ENCODE peak calls at places on chromosome 14, in four cellular contexts. One of them, this sample, is unnamed.

GRCh38 chr14:83559721-83560120 is 1970.2 kb upstream of the FLRT2 start:
- DNase-seq in GM23338: no peak
- DNase-seq in kidney: no peak
- DNase-seq in A549: no peak
- DNase-seq in this sample: no peak

GRCh38 chr14:102440392-102440791 is 69.2 kb downstream of the ANKRD9 start:
- DNase-seq in GM23338: no peak
- DNase-seq in kidney: no peak
- DNase-seq in A549: no peak
- DNase-seq in this sample: no peak

GRCh38 chr14:56782701-56783100 is 27.6 kb downstream of the OTX2 start:
- DNase-seq in GM23338: no peak
- DNase-seq in kidney: no peak
- DNase-seq in A549: no peak
- DNase-seq in this sample: no peak

GRCh38 chr14:104604461-104605449 is at the start of gene TMEM179:
- DNase-seq in GM23338: peak; percentile 86
- DNase-seq in kidney: no peak
- DNase-seq in A549: no peak
- DNase-seq in this sample: no peak

GRCh38 chr14:75452900-75453816 is 25.3 kb downstream of the JDP2 start:
- DNase-seq in GM23338: peak; percentile 97
- DNase-seq in kidney: peak; percentile 95
- DNase-seq in A549: peak; percentile 56
- DNase-seq in this sample: peak; percentile 88

GRCh38 chr14:38904959-38905358 is 198.1 kb downstream of the SEC23A start:
- DNase-seq in GM23338: no peak
- DNase-seq in kidney: no peak
- DNase-seq in A549: no peak
- DNase-seq in this sample: no peak

GRCh38 chr14:69320581-69321365 is 60.8 kb downstream of the GALNT16 start:
- DNase-seq in GM23338: no peak
- DNase-seq in kidney: peak; percentile 28
- DNase-seq in A549: no peak
- DNase-seq in this sample: no peak

GRCh38 chr14:104650057-104650980 is 39.1 kb upstream of the INF2 start:
- DNase-seq in GM23338: peak; percentile 91
- DNase-seq in kidney: peak; percentile 72
- DNase-seq in A549: peak; percentile 82
- DNase-seq in this sample: peak; percentile 52

GRCh38 chr14:45810152-45810872 is 557.3 kb upstream of the MIS18BP1 start:
- DNase-seq in GM23338: peak; percentile 48
- DNase-seq in kidney: no peak
- DNase-seq in A549: no peak
- DNase-seq in this sample: no peak

GRCh38 chr14:98093111-98093510 is 1178.9 kb downstream of the BCL11B start:
- DNase-seq in GM23338: no peak
- DNase-seq in kidney: no peak
- DNase-seq in A549: no peak
- DNase-seq in this sample: no peak

GRCh38 chr14:98368916-98369315 is 903.1 kb downstream of the BCL11B start:
- DNase-seq in GM23338: no peak
- DNase-seq in kidney: no peak
- DNase-seq in A549: no peak
- DNase-seq in this sample: no peak

GRCh38 chr14:53180272-53181221 is 27.4 kb upstream of the DDHD1 start:
- DNase-seq in GM23338: peak; percentile 96
- DNase-seq in kidney: no peak
- DNase-seq in A549: no peak
- DNase-seq in this sample: peak; percentile 22
- TF ChIP-seq CTCF in GM23338: peak; percentile 64
- TF ChIP-seq CTCF in kidney: no peak
- TF ChIP-seq CTCF in A549: no peak
- TF ChIP-seq CTCF in this sample: peak; percentile 11

GRCh38 chr14:77040995-77041744 is 12.7 kb upstream of the IRF2BPL start:
- DNase-seq in GM23338: peak; percentile 54
- DNase-seq in kidney: peak; percentile 46
- DNase-seq in A549: no peak
- DNase-seq in this sample: no peak
- H3K4me3 ChIP-seq in GM23338: peak overlapping the region; percentile 69
- H3K4me3 ChIP-seq in kidney: no peak overlapping the region
- H3K4me3 ChIP-seq in A549: peak overlapping the region; percentile 22
- H3K4me3 ChIP-seq in this sample: peak overlapping the region; percentile 13

DNA sequence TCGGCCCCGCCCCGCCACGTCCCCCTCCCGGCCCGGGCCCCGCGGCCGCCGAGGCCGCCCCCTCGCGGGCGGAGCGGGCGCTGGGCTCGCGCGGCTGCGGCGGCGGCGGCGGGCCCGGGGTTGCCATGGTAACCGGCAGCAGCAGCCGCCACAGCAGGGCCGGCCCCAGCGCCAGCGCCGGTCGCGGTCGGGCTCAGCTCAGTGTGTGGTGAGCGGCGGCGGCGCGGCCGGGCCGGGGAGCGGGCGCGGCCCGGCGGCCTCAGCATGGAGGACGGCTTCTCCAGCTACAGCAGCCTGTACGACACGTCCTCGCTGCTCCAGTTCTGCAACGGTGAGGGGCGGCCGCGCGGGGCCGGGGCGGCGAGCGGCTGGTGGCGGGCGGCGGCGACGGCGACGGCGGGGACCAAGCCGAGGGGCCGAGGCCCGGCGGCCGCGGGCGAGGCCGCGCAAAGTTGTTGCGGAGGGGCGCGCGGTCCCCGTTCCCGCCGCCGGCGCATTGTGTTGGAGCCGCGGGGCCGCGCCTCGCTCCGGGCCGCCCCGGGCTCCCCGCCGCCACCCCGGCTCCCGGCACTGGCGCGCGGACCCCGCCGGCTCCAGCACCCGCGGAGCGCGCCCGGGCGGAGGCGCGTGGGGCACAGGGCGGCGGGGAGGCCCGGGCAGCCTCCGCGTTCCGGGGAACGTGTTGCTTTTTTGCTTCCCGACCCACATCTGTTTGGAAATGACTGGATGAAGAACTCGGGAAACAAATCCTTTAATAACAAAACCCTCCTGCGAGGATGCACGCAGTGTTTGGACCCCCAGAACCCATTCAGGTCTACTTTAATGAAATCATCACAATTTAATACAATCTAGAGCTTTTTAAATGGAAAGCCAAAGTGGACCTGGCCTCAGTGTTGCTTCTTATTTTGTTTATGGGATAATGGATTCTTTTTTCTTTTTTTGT is at the start of gene EML1:
- DNase-seq in GM23338: peak; percentile 88
- DNase-seq in kidney: peak; percentile 95
- DNase-seq in A549: peak; percentile 88
- DNase-seq in this sample: peak; percentile 68
- TF ChIP-seq CTCF in GM23338: no peak
- TF ChIP-seq CTCF in kidney: peak; percentile 11
- TF ChIP-seq CTCF in A549: peak; percentile 55
- TF ChIP-seq CTCF in this sample: peak; percentile 22

DNA sequence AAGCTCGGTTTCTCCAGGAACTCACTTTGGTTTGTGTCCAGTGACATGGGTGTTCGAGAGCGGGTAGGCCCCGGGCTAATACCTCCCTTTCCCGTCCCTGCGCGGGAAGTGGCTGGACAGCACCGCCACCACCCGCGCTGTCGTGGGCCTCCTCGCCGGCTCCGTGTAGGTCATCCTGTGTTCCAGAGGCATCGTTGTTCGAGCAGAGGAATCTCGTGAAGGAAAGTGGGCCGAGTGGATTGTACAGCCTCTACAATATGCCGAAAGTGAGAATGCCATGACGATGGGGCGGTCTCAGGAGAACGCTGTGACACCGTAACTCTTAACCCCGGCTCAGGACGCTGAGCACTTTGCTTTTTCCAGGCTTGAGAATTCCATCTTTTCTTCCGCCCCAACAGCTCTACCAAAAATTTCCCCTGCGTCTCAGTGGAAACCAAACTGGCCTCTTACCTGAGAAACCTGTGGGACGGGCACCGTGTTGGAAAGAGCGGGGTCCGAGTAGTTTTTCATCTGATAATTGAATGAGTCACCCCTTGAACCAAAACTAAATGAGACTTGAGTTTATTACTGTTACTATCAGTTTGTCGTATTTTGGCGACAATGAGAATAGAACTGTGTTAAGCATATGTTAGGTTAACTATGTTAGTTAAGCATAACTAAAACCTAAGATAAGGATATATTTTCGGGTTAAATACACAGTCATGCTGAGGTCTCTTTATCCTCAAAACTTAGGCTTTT is 510 bp downstream of the EIF2S1 start:
- DNase-seq in GM23338: peak; percentile 17
- DNase-seq in kidney: no peak
- DNase-seq in A549: peak; percentile 12
- DNase-seq in this sample: no peak
- H3K4me3 ChIP-seq in GM23338: peak overlapping the region; percentile 90
- H3K4me3 ChIP-seq in kidney: peak overlapping the region; percentile 96
- H3K4me3 ChIP-seq in A549: peak overlapping the region; percentile 87
- H3K4me3 ChIP-seq in this sample: peak overlapping the region; percentile 95

GRCh38 chr14:47044841-47045240 is 393.3 kb upstream of the RPL10L start:
- DNase-seq in GM23338: peak; percentile 83
- DNase-seq in kidney: no peak
- DNase-seq in A549: no peak
- DNase-seq in this sample: no peak
- TF ChIP-seq CTCF in GM23338: peak; percentile 59
- TF ChIP-seq CTCF in kidney: peak; percentile 23
- TF ChIP-seq CTCF in A549: no peak
- TF ChIP-seq CTCF in this sample: no peak